ENCODE peak calls at places on chromosomes 4 and X, in six cellular contexts. K is stimulated activated CD4-positive, alpha-beta T cell treated with anti-CD3 and anti-CD28 coated beads, Interleukin-1b, Interleukin-23, amount 100 ng/mL, for 48 hours; X is AG08396; W is activated T-cell treated with anti-CD3 and anti-CD28 coated beads for 48 hours; M is fibroblast of pulmonary artery; N is esophagus squamous epithelium. R is an unnamed sample.
A peak's percentile ranks its signal among the peaks of the same experiment; 100 is the strongest.

GRCh38 chr4:66273110-66273509 is 602.8 kb upstream of the EPHA5 start:
- DNase-seq in K (no peak), X (no peak), W (no peak), M (no peak), N (no peak), R (no peak)

GRCh38 chrX:135521405-135522131 is 1.1 kb downstream of the INTS6L start:
- DNase-seq in K (peak; percentile 89), X (peak; percentile 79), W (peak; percentile 77), M (peak; percentile 89), N (peak; percentile 57), R (peak; percentile 90)

GRCh38 chr4:52157641-52158316 is 106.7 kb downstream of the SPATA18 start:
- DNase-seq in K (no peak), X (no peak), W (no peak), M (peak; percentile 6), N (no peak), R (no peak)

GRCh38 chrX:118495958-118496762 is 545 bp downstream of the DOCK11 start:
- DNase-seq in K (peak; percentile 77), X (no peak), W (peak; percentile 61), M (no peak), N (peak; percentile 32), R (peak; percentile 79)

GRCh38 chrX:152177052-152177451 is 38.7 kb upstream of the MAGEA10 start:
- DNase-seq in K (no peak), X (no peak), W (no peak), M (no peak), N (no peak), R (no peak)

GRCh38 chr4:140427919-140428471 is 547 bp upstream of the CLGN start:
- DNase-seq in K (no peak), X (no peak), W (no peak), M (peak; percentile 4), N (no peak), R (no peak)

GRCh38 chrX:153333271-153333670 is 682 bp upstream of the ZNF275 start:
- DNase-seq in K (no peak), X (no peak), W (no peak), M (peak; percentile 58), N (no peak), R (no peak)

GRCh38 chr4:138110815-138111214 is 131.3 kb downstream of the SLC7A11 start:
- DNase-seq in K (no peak), X (no peak), W (no peak), M (peak; percentile 52), N (no peak), R (peak; percentile 40)

GRCh38 chr4:16967722-16968121 is 69.3 kb upstream of the LDB2 start:
- DNase-seq in K (no peak), X (peak; percentile 23), W (no peak), M (no peak), N (peak; percentile 1), R (no peak)

GRCh38 chr4:26235500-26235899 is 85.3 kb upstream of the RBPJ start:
- DNase-seq in K (no peak), X (peak; percentile 64), W (no peak), M (peak; percentile 71), N (peak; percentile 2), R (no peak)

GRCh38 chr4:181475781-181476180 is 767.4 kb upstream of the TENM3 start:
- DNase-seq in K (no peak), X (no peak), W (no peak), M (no peak), N (no peak), R (no peak)

GRCh38 chr4:169231647-169232262 is 39.0 kb downstream of the SH3RF1 start:
- DNase-seq in K (no peak), X (no peak), W (no peak), M (no peak), N (no peak), R (no peak)